ENCODE peak calls at places on chromosomes 12 and 14, in six cellular contexts. One of them, this sample, is unnamed.

GRCh38 chr14:99654235-99655000 is 9.5 kb downstream of the HHIPL1 start:
- DNase-seq in small intestine: peak; percentile 42
- DNase-seq in activated naive CD8-positive, alpha-beta T cell treated with anti-CD3 and anti-CD28 coated beads for 36 hours: no peak
- DNase-seq in NCI-H460: no peak
- DNase-seq in T-helper 22 cell: no peak
- DNase-seq in cerebellar cortex: no peak
- DNase-seq in this sample: no peak

GRCh38 chr14:105499256-105500035 is 8.4 kb downstream of the TEDC1 start:
- DNase-seq in small intestine: no peak
- DNase-seq in activated naive CD8-positive, alpha-beta T cell treated with anti-CD3 and anti-CD28 coated beads for 36 hours: no peak
- DNase-seq in NCI-H460: no peak
- DNase-seq in T-helper 22 cell: no peak
- DNase-seq in cerebellar cortex: no peak
- DNase-seq in this sample: peak; percentile 93

GRCh38 chr12:117857632-117858274 is 111.0 kb downstream of the KSR2 start:
- DNase-seq in small intestine: peak; percentile 49
- DNase-seq in activated naive CD8-positive, alpha-beta T cell treated with anti-CD3 and anti-CD28 coated beads for 36 hours: peak; percentile 51
- DNase-seq in NCI-H460: peak; percentile 67
- DNase-seq in T-helper 22 cell: no peak
- DNase-seq in cerebellar cortex: peak; percentile 54
- DNase-seq in this sample: peak; percentile 38

GRCh38 chr14:91281346-91281745 is 36.8 kb upstream of the GPR68 start:
- DNase-seq in small intestine: no peak
- DNase-seq in activated naive CD8-positive, alpha-beta T cell treated with anti-CD3 and anti-CD28 coated beads for 36 hours: no peak
- DNase-seq in NCI-H460: no peak
- DNase-seq in T-helper 22 cell: no peak
- DNase-seq in cerebellar cortex: no peak
- DNase-seq in this sample: no peak

GRCh38 chr12:16920451-16920850 is 314.5 kb upstream of the LMO3 start:
- DNase-seq in small intestine: no peak
- DNase-seq in activated naive CD8-positive, alpha-beta T cell treated with anti-CD3 and anti-CD28 coated beads for 36 hours: no peak
- DNase-seq in NCI-H460: no peak
- DNase-seq in T-helper 22 cell: no peak
- DNase-seq in cerebellar cortex: no peak
- DNase-seq in this sample: no peak

GRCh38 chr12:115194448-115194847 is 510.5 kb upstream of the TBX3 start:
- DNase-seq in small intestine: no peak
- DNase-seq in activated naive CD8-positive, alpha-beta T cell treated with anti-CD3 and anti-CD28 coated beads for 36 hours: no peak
- DNase-seq in NCI-H460: no peak
- DNase-seq in T-helper 22 cell: no peak
- DNase-seq in cerebellar cortex: no peak
- DNase-seq in this sample: no peak

GRCh38 chr12:45989277-45989856 is 1.0 kb downstream of the SCAF11 start:
- DNase-seq in small intestine: peak; percentile 90
- DNase-seq in activated naive CD8-positive, alpha-beta T cell treated with anti-CD3 and anti-CD28 coated beads for 36 hours: no peak
- DNase-seq in NCI-H460: no peak
- DNase-seq in T-helper 22 cell: no peak
- DNase-seq in cerebellar cortex: peak; percentile 74
- DNase-seq in this sample: no peak

GRCh38 chr14:53412819-53413664 is 259.9 kb upstream of the DDHD1 start:
- DNase-seq in small intestine: no peak
- DNase-seq in activated naive CD8-positive, alpha-beta T cell treated with anti-CD3 and anti-CD28 coated beads for 36 hours: no peak
- DNase-seq in NCI-H460: no peak
- DNase-seq in T-helper 22 cell: no peak
- DNase-seq in cerebellar cortex: peak; percentile 16
- DNase-seq in this sample: no peak

GRCh38 chr12:108369736-108370396 is 30.8 kb upstream of the CMKLR1 start:
- DNase-seq in small intestine: no peak
- DNase-seq in activated naive CD8-positive, alpha-beta T cell treated with anti-CD3 and anti-CD28 coated beads for 36 hours: no peak
- DNase-seq in NCI-H460: no peak
- DNase-seq in T-helper 22 cell: no peak
- DNase-seq in cerebellar cortex: no peak
- DNase-seq in this sample: no peak

GRCh38 chr12:62426095-62426488 is 40.5 kb upstream of the MON2 start:
- DNase-seq in small intestine: no peak
- DNase-seq in activated naive CD8-positive, alpha-beta T cell treated with anti-CD3 and anti-CD28 coated beads for 36 hours: no peak
- DNase-seq in NCI-H460: no peak
- DNase-seq in T-helper 22 cell: no peak
- DNase-seq in cerebellar cortex: no peak
- DNase-seq in this sample: no peak

GRCh38 chr12:3980504-3981272 is 107.5 kb upstream of the PARP11 start:
- DNase-seq in small intestine: no peak
- DNase-seq in activated naive CD8-positive, alpha-beta T cell treated with anti-CD3 and anti-CD28 coated beads for 36 hours: no peak
- DNase-seq in NCI-H460: no peak
- DNase-seq in T-helper 22 cell: no peak
- DNase-seq in cerebellar cortex: no peak
- DNase-seq in this sample: no peak

GRCh38 chr14:35339761-35340406 is 47.7 kb downstream of the PSMA6 start:
- DNase-seq in small intestine: no peak
- DNase-seq in activated naive CD8-positive, alpha-beta T cell treated with anti-CD3 and anti-CD28 coated beads for 36 hours: no peak
- DNase-seq in NCI-H460: no peak
- DNase-seq in T-helper 22 cell: no peak
- DNase-seq in cerebellar cortex: no peak
- DNase-seq in this sample: no peak

GRCh38 chr12:44078273-44078672 is 242.4 kb downstream of the TMEM117 start:
- DNase-seq in small intestine: no peak
- DNase-seq in activated naive CD8-positive, alpha-beta T cell treated with anti-CD3 and anti-CD28 coated beads for 36 hours: no peak
- DNase-seq in NCI-H460: no peak
- DNase-seq in T-helper 22 cell: no peak
- DNase-seq in cerebellar cortex: no peak
- DNase-seq in this sample: no peak

GRCh38 chr14:104149278-104149595 is 10.8 kb downstream of the KIF26A start:
- DNase-seq in small intestine: no peak
- DNase-seq in activated naive CD8-positive, alpha-beta T cell treated with anti-CD3 and anti-CD28 coated beads for 36 hours: no peak
- DNase-seq in NCI-H460: no peak
- DNase-seq in T-helper 22 cell: no peak
- DNase-seq in cerebellar cortex: no peak
- DNase-seq in this sample: no peak

GRCh38 chr12:89709994-89710872 is 1.6 kb upstream of the ATP2B1 start:
- DNase-seq in small intestine: no peak
- DNase-seq in activated naive CD8-positive, alpha-beta T cell treated with anti-CD3 and anti-CD28 coated beads for 36 hours: no peak
- DNase-seq in NCI-H460: no peak
- DNase-seq in T-helper 22 cell: no peak
- DNase-seq in cerebellar cortex: peak; percentile 57
- DNase-seq in this sample: no peak

GRCh38 chr12:50514526-50515276 is 9.9 kb downstream of the DIP2B start:
- DNase-seq in small intestine: no peak
- DNase-seq in activated naive CD8-positive, alpha-beta T cell treated with anti-CD3 and anti-CD28 coated beads for 36 hours: no peak
- DNase-seq in NCI-H460: no peak
- DNase-seq in T-helper 22 cell: no peak
- DNase-seq in cerebellar cortex: no peak
- DNase-seq in this sample: no peak

GRCh38 chr12:93894391-93895095 is 217.4 kb downstream of the CRADD start:
- DNase-seq in small intestine: peak; percentile 32
- DNase-seq in activated naive CD8-positive, alpha-beta T cell treated with anti-CD3 and anti-CD28 coated beads for 36 hours: no peak
- DNase-seq in NCI-H460: no peak
- DNase-seq in T-helper 22 cell: no peak
- DNase-seq in cerebellar cortex: peak; percentile 80
- DNase-seq in this sample: no peak

GRCh38 chr12:50753232-50753769 is 10.6 kb upstream of the ATF1 start:
- DNase-seq in small intestine: no peak
- DNase-seq in activated naive CD8-positive, alpha-beta T cell treated with anti-CD3 and anti-CD28 coated beads for 36 hours: no peak
- DNase-seq in NCI-H460: no peak
- DNase-seq in T-helper 22 cell: no peak
- DNase-seq in cerebellar cortex: no peak
- DNase-seq in this sample: no peak

GRCh38 chr12:106871477-106871876 is 84.2 kb upstream of the TMEM263 start:
- DNase-seq in small intestine: no peak
- DNase-seq in activated naive CD8-positive, alpha-beta T cell treated with anti-CD3 and anti-CD28 coated beads for 36 hours: no peak
- DNase-seq in NCI-H460: no peak
- DNase-seq in T-helper 22 cell: no peak
- DNase-seq in cerebellar cortex: no peak
- DNase-seq in this sample: peak; percentile 76

GRCh38 chr12:54993181-54993835 is 8.7 kb upstream of the TESPA1 start:
- DNase-seq in small intestine: peak; percentile 57
- DNase-seq in activated naive CD8-positive, alpha-beta T cell treated with anti-CD3 and anti-CD28 coated beads for 36 hours: peak; percentile 46
- DNase-seq in NCI-H460: peak; percentile 66
- DNase-seq in T-helper 22 cell: peak; percentile 53
- DNase-seq in cerebellar cortex: peak; percentile 76
- DNase-seq in this sample: peak; percentile 56

GRCh38 chr12:99772274-99772673 is 124.7 kb downstream of the GARIN6 start:
- DNase-seq in small intestine: no peak
- DNase-seq in activated naive CD8-positive, alpha-beta T cell treated with anti-CD3 and anti-CD28 coated beads for 36 hours: no peak
- DNase-seq in NCI-H460: no peak
- DNase-seq in T-helper 22 cell: no peak
- DNase-seq in cerebellar cortex: no peak
- DNase-seq in this sample: no peak

GRCh38 chr12:32302218-32302826 is 97.0 kb upstream of the FGD4 start:
- DNase-seq in small intestine: no peak
- DNase-seq in activated naive CD8-positive, alpha-beta T cell treated with anti-CD3 and anti-CD28 coated beads for 36 hours: no peak
- DNase-seq in NCI-H460: peak; percentile 21
- DNase-seq in T-helper 22 cell: no peak
- DNase-seq in cerebellar cortex: peak; percentile 57
- DNase-seq in this sample: peak; percentile 22

GRCh38 chr12:77032406-77032805 is 33.0 kb downstream of the E2F7 start:
- DNase-seq in small intestine: no peak
- DNase-seq in activated naive CD8-positive, alpha-beta T cell treated with anti-CD3 and anti-CD28 coated beads for 36 hours: no peak
- DNase-seq in NCI-H460: no peak
- DNase-seq in T-helper 22 cell: no peak
- DNase-seq in cerebellar cortex: no peak
- DNase-seq in this sample: no peak

GRCh38 chr14:71538949-71539659 is 393.1 kb upstream of the RGS6 start:
- DNase-seq in small intestine: no peak
- DNase-seq in activated naive CD8-positive, alpha-beta T cell treated with anti-CD3 and anti-CD28 coated beads for 36 hours: no peak
- DNase-seq in NCI-H460: no peak
- DNase-seq in T-helper 22 cell: no peak
- DNase-seq in cerebellar cortex: peak; percentile 76
- DNase-seq in this sample: no peak

GRCh38 chr12:52870361-52871290 is 21.8 kb upstream of the KRT78 start:
- DNase-seq in small intestine: peak; percentile 85
- DNase-seq in activated naive CD8-positive, alpha-beta T cell treated with anti-CD3 and anti-CD28 coated beads for 36 hours: peak; percentile 80
- DNase-seq in NCI-H460: peak; percentile 76
- DNase-seq in T-helper 22 cell: no peak
- DNase-seq in cerebellar cortex: peak; percentile 41
- DNase-seq in this sample: peak; percentile 64

GRCh38 chr14:88604213-88604612 is 41.4 kb downstream of the ZC3H14 start:
- DNase-seq in small intestine: no peak
- DNase-seq in activated naive CD8-positive, alpha-beta T cell treated with anti-CD3 and anti-CD28 coated beads for 36 hours: no peak
- DNase-seq in NCI-H460: no peak
- DNase-seq in T-helper 22 cell: no peak
- DNase-seq in cerebellar cortex: no peak
- DNase-seq in this sample: no peak

GRCh38 chr14:51862839-51863235 is 2.4 kb downstream of the GNG2 start:
- DNase-seq in small intestine: no peak
- DNase-seq in activated naive CD8-positive, alpha-beta T cell treated with anti-CD3 and anti-CD28 coated beads for 36 hours: no peak
- DNase-seq in NCI-H460: no peak
- DNase-seq in T-helper 22 cell: no peak
- DNase-seq in cerebellar cortex: no peak
- DNase-seq in this sample: no peak

GRCh38 chr14:94598816-94599655 is 13.2 kb upstream of the SERPINA3 start:
- DNase-seq in small intestine: peak; percentile 94
- DNase-seq in activated naive CD8-positive, alpha-beta T cell treated with anti-CD3 and anti-CD28 coated beads for 36 hours: no peak
- DNase-seq in NCI-H460: peak; percentile 61
- DNase-seq in T-helper 22 cell: no peak
- DNase-seq in cerebellar cortex: peak; percentile 16
- DNase-seq in this sample: peak; percentile 91

GRCh38 chr12:64088431-64089349 is 133.4 kb downstream of the KICS2 start:
- DNase-seq in small intestine: peak; percentile 96
- DNase-seq in activated naive CD8-positive, alpha-beta T cell treated with anti-CD3 and anti-CD28 coated beads for 36 hours: no peak
- DNase-seq in NCI-H460: peak; percentile 89
- DNase-seq in T-helper 22 cell: no peak
- DNase-seq in cerebellar cortex: no peak
- DNase-seq in this sample: peak; percentile 92

GRCh38 chr14:89378119-89378518 is 38.9 kb downstream of the FOXN3 start:
- DNase-seq in small intestine: no peak
- DNase-seq in activated naive CD8-positive, alpha-beta T cell treated with anti-CD3 and anti-CD28 coated beads for 36 hours: peak; percentile 18
- DNase-seq in NCI-H460: no peak
- DNase-seq in T-helper 22 cell: peak; percentile 11
- DNase-seq in cerebellar cortex: peak; percentile 53
- DNase-seq in this sample: no peak

GRCh38 chr12:12890492-12890814 is 909 bp upstream of the GPRC5A start:
- DNase-seq in small intestine: no peak
- DNase-seq in activated naive CD8-positive, alpha-beta T cell treated with anti-CD3 and anti-CD28 coated beads for 36 hours: no peak
- DNase-seq in NCI-H460: no peak
- DNase-seq in T-helper 22 cell: no peak
- DNase-seq in cerebellar cortex: no peak
- DNase-seq in this sample: no peak

GRCh38 chr14:81176224-81176623 is 44.5 kb downstream of the GTF2A1 start:
- DNase-seq in small intestine: peak; percentile 42
- DNase-seq in activated naive CD8-positive, alpha-beta T cell treated with anti-CD3 and anti-CD28 coated beads for 36 hours: no peak
- DNase-seq in NCI-H460: no peak
- DNase-seq in T-helper 22 cell: no peak
- DNase-seq in cerebellar cortex: no peak
- DNase-seq in this sample: no peak

GRCh38 chr12:92421701-92422100 is 276.1 kb upstream of the BTG1 start:
- DNase-seq in small intestine: no peak
- DNase-seq in activated naive CD8-positive, alpha-beta T cell treated with anti-CD3 and anti-CD28 coated beads for 36 hours: no peak
- DNase-seq in NCI-H460: no peak
- DNase-seq in T-helper 22 cell: no peak
- DNase-seq in cerebellar cortex: no peak
- DNase-seq in this sample: no peak

GRCh38 chr12:13190275-13190674 is 6.3 kb upstream of the EMP1 start:
- DNase-seq in small intestine: no peak
- DNase-seq in activated naive CD8-positive, alpha-beta T cell treated with anti-CD3 and anti-CD28 coated beads for 36 hours: no peak
- DNase-seq in NCI-H460: no peak
- DNase-seq in T-helper 22 cell: no peak
- DNase-seq in cerebellar cortex: no peak
- DNase-seq in this sample: no peak

GRCh38 chr14:76917759-76918175 is 91.6 kb downstream of the LRRC74A start:
- DNase-seq in small intestine: no peak
- DNase-seq in activated naive CD8-positive, alpha-beta T cell treated with anti-CD3 and anti-CD28 coated beads for 36 hours: no peak
- DNase-seq in NCI-H460: no peak
- DNase-seq in T-helper 22 cell: no peak
- DNase-seq in cerebellar cortex: no peak
- DNase-seq in this sample: no peak

GRCh38 chr12:57133013-57133569 is 4.8 kb downstream of the LRP1 start:
- DNase-seq in small intestine: no peak
- DNase-seq in activated naive CD8-positive, alpha-beta T cell treated with anti-CD3 and anti-CD28 coated beads for 36 hours: no peak
- DNase-seq in NCI-H460: no peak
- DNase-seq in T-helper 22 cell: no peak
- DNase-seq in cerebellar cortex: no peak
- DNase-seq in this sample: no peak

GRCh38 chr12:67358686-67359374 is 89.7 kb downstream of the CAND1 start:
- DNase-seq in small intestine: no peak
- DNase-seq in activated naive CD8-positive, alpha-beta T cell treated with anti-CD3 and anti-CD28 coated beads for 36 hours: no peak
- DNase-seq in NCI-H460: no peak
- DNase-seq in T-helper 22 cell: no peak
- DNase-seq in cerebellar cortex: no peak
- DNase-seq in this sample: no peak

GRCh38 chr14:103186241-103186835 is 63.1 kb downstream of the TNFAIP2 start:
- DNase-seq in small intestine: peak; percentile 71
- DNase-seq in activated naive CD8-positive, alpha-beta T cell treated with anti-CD3 and anti-CD28 coated beads for 36 hours: no peak
- DNase-seq in NCI-H460: no peak
- DNase-seq in T-helper 22 cell: no peak
- DNase-seq in cerebellar cortex: peak; percentile 28
- DNase-seq in this sample: no peak

GRCh38 chr12:161823-162222 is 52.1 kb downstream of the SLC6A12 start:
- DNase-seq in small intestine: no peak
- DNase-seq in activated naive CD8-positive, alpha-beta T cell treated with anti-CD3 and anti-CD28 coated beads for 36 hours: no peak
- DNase-seq in NCI-H460: no peak
- DNase-seq in T-helper 22 cell: no peak
- DNase-seq in cerebellar cortex: no peak
- DNase-seq in this sample: no peak

GRCh38 chr12:84920331-84920730 is 7.7 kb upstream of the SLC6A15 start:
- DNase-seq in small intestine: no peak
- DNase-seq in activated naive CD8-positive, alpha-beta T cell treated with anti-CD3 and anti-CD28 coated beads for 36 hours: no peak
- DNase-seq in NCI-H460: no peak
- DNase-seq in T-helper 22 cell: no peak
- DNase-seq in cerebellar cortex: no peak
- DNase-seq in this sample: peak; percentile 5

This sample was measured in COLO829.